ENCODE peak calls at places on chromosomes 7 and 10, in ten cellular contexts. One of them, this sample, is unnamed.

GRCh38 chr7:88111136-88111748 is 108.6 kb downstream of the SRI start:
- DNase-seq in frontal cortex: peak
- DNase-seq in coronary artery: no peak
- DNase-seq in iris pigment epithelial cell: peak
- DNase-seq in EH: peak
- DNase-seq in right atrium auricular region: no peak
- DNase-seq in stomach: no peak
- DNase-seq in activated CD8-positive, alpha-beta T cell treated with anti-CD3 and anti-CD28 coated beads for 36 hours: no peak
- DNase-seq in fibroblast of the aortic adventitia: peak
- DNase-seq in HCT116: peak
- DNase-seq in this sample: peak

GRCh38 chr7:99672571-99672970 is 7.2 kb downstream of the CYP3A5 start:
- DNase-seq in fibroblast of the aortic adventitia: no peak
- DNase-seq in HCT116: no peak
- DNase-seq in EH: no peak
- DNase-seq in coronary artery: no peak
- DNase-seq in activated CD8-positive, alpha-beta T cell treated with anti-CD3 and anti-CD28 coated beads for 36 hours: no peak
- DNase-seq in right atrium auricular region: no peak
- DNase-seq in iris pigment epithelial cell: no peak
- DNase-seq in stomach: no peak
- DNase-seq in frontal cortex: no peak
- DNase-seq in this sample: no peak

GRCh38 chr10:102650655-102651454 is 6.6 kb downstream of the TRIM8 start:
- DNase-seq in activated CD8-positive, alpha-beta T cell treated with anti-CD3 and anti-CD28 coated beads for 36 hours: no peak
- DNase-seq in right atrium auricular region: no peak
- DNase-seq in stomach: no peak
- DNase-seq in fibroblast of the aortic adventitia: no peak
- DNase-seq in iris pigment epithelial cell: no peak
- DNase-seq in EH: no peak
- DNase-seq in HCT116: no peak
- DNase-seq in coronary artery: no peak
- DNase-seq in frontal cortex: no peak
- DNase-seq in this sample: no peak

GRCh38 chr7:129271500-129272355 is 46.9 kb downstream of the AHCYL2 start:
- DNase-seq in HCT116: peak
- DNase-seq in iris pigment epithelial cell: peak
- DNase-seq in right atrium auricular region: no peak
- DNase-seq in frontal cortex: peak
- DNase-seq in stomach: peak
- DNase-seq in activated CD8-positive, alpha-beta T cell treated with anti-CD3 and anti-CD28 coated beads for 36 hours: peak
- DNase-seq in EH: peak
- DNase-seq in coronary artery: no peak
- DNase-seq in fibroblast of the aortic adventitia: peak
- DNase-seq in this sample: peak

GRCh38 chr7:32586291-32587221 is 91.3 kb downstream of the AVL9 start:
- DNase-seq in right atrium auricular region: no peak
- DNase-seq in iris pigment epithelial cell: peak
- DNase-seq in EH: peak
- DNase-seq in frontal cortex: no peak
- DNase-seq in coronary artery: no peak
- DNase-seq in fibroblast of the aortic adventitia: peak
- DNase-seq in activated CD8-positive, alpha-beta T cell treated with anti-CD3 and anti-CD28 coated beads for 36 hours: no peak
- DNase-seq in HCT116: no peak
- DNase-seq in stomach: no peak
- DNase-seq in this sample: peak

GRCh38 chr7:41319601-41320000 is 383.3 kb downstream of the INHBA start:
- DNase-seq in iris pigment epithelial cell: peak
- DNase-seq in HCT116: no peak
- DNase-seq in right atrium auricular region: no peak
- DNase-seq in activated CD8-positive, alpha-beta T cell treated with anti-CD3 and anti-CD28 coated beads for 36 hours: no peak
- DNase-seq in fibroblast of the aortic adventitia: no peak
- DNase-seq in stomach: no peak
- DNase-seq in EH: peak
- DNase-seq in coronary artery: no peak
- DNase-seq in frontal cortex: no peak
- DNase-seq in this sample: no peak

GRCh38 chr7:47744883-47745282 is 163.0 kb upstream of the TNS3 start:
- DNase-seq in coronary artery: no peak
- DNase-seq in frontal cortex: no peak
- DNase-seq in EH: no peak
- DNase-seq in right atrium auricular region: no peak
- DNase-seq in iris pigment epithelial cell: no peak
- DNase-seq in activated CD8-positive, alpha-beta T cell treated with anti-CD3 and anti-CD28 coated beads for 36 hours: no peak
- DNase-seq in HCT116: no peak
- DNase-seq in stomach: no peak
- DNase-seq in fibroblast of the aortic adventitia: no peak
- DNase-seq in this sample: no peak

GRCh38 chr10:128629111-128630096 is 503.2 kb upstream of the MKI67 start:
- DNase-seq in EH: no peak
- DNase-seq in stomach: peak
- DNase-seq in activated CD8-positive, alpha-beta T cell treated with anti-CD3 and anti-CD28 coated beads for 36 hours: no peak
- DNase-seq in coronary artery: no peak
- DNase-seq in HCT116: peak
- DNase-seq in iris pigment epithelial cell: no peak
- DNase-seq in frontal cortex: no peak
- DNase-seq in right atrium auricular region: no peak
- DNase-seq in fibroblast of the aortic adventitia: no peak
- DNase-seq in this sample: peak

GRCh38 chr7:157432541-157432956 is 95.7 kb downstream of the DNAJB6 start:
- DNase-seq in fibroblast of the aortic adventitia: peak
- DNase-seq in HCT116: peak
- DNase-seq in stomach: peak
- DNase-seq in iris pigment epithelial cell: peak
- DNase-seq in EH: peak
- DNase-seq in frontal cortex: no peak
- DNase-seq in activated CD8-positive, alpha-beta T cell treated with anti-CD3 and anti-CD28 coated beads for 36 hours: peak
- DNase-seq in right atrium auricular region: no peak
- DNase-seq in coronary artery: no peak
- DNase-seq in this sample: no peak

GRCh38 chr7:50693475-50693874 is 89.2 kb downstream of the GRB10 start:
- DNase-seq in right atrium auricular region: no peak
- DNase-seq in fibroblast of the aortic adventitia: no peak
- DNase-seq in frontal cortex: no peak
- DNase-seq in stomach: no peak
- DNase-seq in iris pigment epithelial cell: no peak
- DNase-seq in HCT116: no peak
- DNase-seq in EH: no peak
- DNase-seq in coronary artery: no peak
- DNase-seq in activated CD8-positive, alpha-beta T cell treated with anti-CD3 and anti-CD28 coated beads for 36 hours: no peak
- DNase-seq in this sample: no peak

GRCh38 chr7:5681979-5682546 is 99.4 kb downstream of the RNF216 start:
- DNase-seq in EH: no peak
- DNase-seq in activated CD8-positive, alpha-beta T cell treated with anti-CD3 and anti-CD28 coated beads for 36 hours: no peak
- DNase-seq in stomach: no peak
- DNase-seq in iris pigment epithelial cell: no peak
- DNase-seq in frontal cortex: no peak
- DNase-seq in right atrium auricular region: no peak
- DNase-seq in HCT116: no peak
- DNase-seq in coronary artery: no peak
- DNase-seq in fibroblast of the aortic adventitia: no peak
- DNase-seq in this sample: no peak

GRCh38 chr10:102648889-102649752 is 4.8 kb downstream of the TRIM8 start:
- DNase-seq in iris pigment epithelial cell: no peak
- DNase-seq in frontal cortex: peak
- DNase-seq in HCT116: no peak
- DNase-seq in fibroblast of the aortic adventitia: no peak
- DNase-seq in stomach: peak
- DNase-seq in EH: no peak
- DNase-seq in right atrium auricular region: no peak
- DNase-seq in coronary artery: no peak
- DNase-seq in activated CD8-positive, alpha-beta T cell treated with anti-CD3 and anti-CD28 coated beads for 36 hours: peak
- DNase-seq in this sample: no peak

GRCh38 chr7:111409714-111410422 is 152.4 kb downstream of the IMMP2L start:
- DNase-seq in iris pigment epithelial cell: peak
- DNase-seq in stomach: no peak
- DNase-seq in EH: peak
- DNase-seq in HCT116: no peak
- DNase-seq in frontal cortex: no peak
- DNase-seq in coronary artery: no peak
- DNase-seq in right atrium auricular region: no peak
- DNase-seq in fibroblast of the aortic adventitia: peak
- DNase-seq in activated CD8-positive, alpha-beta T cell treated with anti-CD3 and anti-CD28 coated beads for 36 hours: no peak
- DNase-seq in this sample: no peak

GRCh38 chr10:14608381-14609001 is 166.2 kb downstream of the FAM107B start:
- DNase-seq in right atrium auricular region: no peak
- DNase-seq in frontal cortex: no peak
- DNase-seq in coronary artery: no peak
- DNase-seq in EH: no peak
- DNase-seq in activated CD8-positive, alpha-beta T cell treated with anti-CD3 and anti-CD28 coated beads for 36 hours: no peak
- DNase-seq in stomach: no peak
- DNase-seq in fibroblast of the aortic adventitia: no peak
- DNase-seq in iris pigment epithelial cell: no peak
- DNase-seq in HCT116: no peak
- DNase-seq in this sample: no peak

GRCh38 chr7:114885836-114886235 is 36.1 kb upstream of the MDFIC start:
- DNase-seq in HCT116: no peak
- DNase-seq in frontal cortex: no peak
- DNase-seq in fibroblast of the aortic adventitia: peak
- DNase-seq in EH: peak
- DNase-seq in stomach: no peak
- DNase-seq in right atrium auricular region: no peak
- DNase-seq in iris pigment epithelial cell: peak
- DNase-seq in activated CD8-positive, alpha-beta T cell treated with anti-CD3 and anti-CD28 coated beads for 36 hours: no peak
- DNase-seq in coronary artery: no peak
- DNase-seq in this sample: peak

GRCh38 chr7:1125603-1125969 is 34.4 kb downstream of the ZFAND2A start:
- DNase-seq in right atrium auricular region: no peak
- DNase-seq in stomach: no peak
- DNase-seq in iris pigment epithelial cell: no peak
- DNase-seq in EH: no peak
- DNase-seq in HCT116: no peak
- DNase-seq in coronary artery: no peak
- DNase-seq in frontal cortex: no peak
- DNase-seq in fibroblast of the aortic adventitia: no peak
- DNase-seq in activated CD8-positive, alpha-beta T cell treated with anti-CD3 and anti-CD28 coated beads for 36 hours: no peak
- DNase-seq in this sample: no peak

GRCh38 chr7:54076619-54077018 is 465.6 kb upstream of the VSTM2A start:
- DNase-seq in iris pigment epithelial cell: no peak
- DNase-seq in HCT116: no peak
- DNase-seq in right atrium auricular region: no peak
- DNase-seq in fibroblast of the aortic adventitia: no peak
- DNase-seq in activated CD8-positive, alpha-beta T cell treated with anti-CD3 and anti-CD28 coated beads for 36 hours: no peak
- DNase-seq in EH: no peak
- DNase-seq in stomach: no peak
- DNase-seq in frontal cortex: no peak
- DNase-seq in coronary artery: no peak
- DNase-seq in this sample: no peak

GRCh38 chr10:35573786-35574185 is 31.4 kb upstream of the GJD4 start:
- DNase-seq in coronary artery: no peak
- DNase-seq in stomach: no peak
- DNase-seq in HCT116: no peak
- DNase-seq in iris pigment epithelial cell: no peak
- DNase-seq in activated CD8-positive, alpha-beta T cell treated with anti-CD3 and anti-CD28 coated beads for 36 hours: no peak
- DNase-seq in fibroblast of the aortic adventitia: no peak
- DNase-seq in right atrium auricular region: no peak
- DNase-seq in frontal cortex: no peak
- DNase-seq in EH: no peak
- DNase-seq in this sample: no peak

GRCh38 chr7:84370114-84370513 is 175.5 kb upstream of the SEMA3A start:
- DNase-seq in right atrium auricular region: no peak
- DNase-seq in activated CD8-positive, alpha-beta T cell treated with anti-CD3 and anti-CD28 coated beads for 36 hours: no peak
- DNase-seq in stomach: no peak
- DNase-seq in coronary artery: no peak
- DNase-seq in HCT116: no peak
- DNase-seq in fibroblast of the aortic adventitia: no peak
- DNase-seq in EH: no peak
- DNase-seq in iris pigment epithelial cell: no peak
- DNase-seq in frontal cortex: no peak
- DNase-seq in this sample: no peak

This sample was measured in astrocyte of the cerebellum.